ENCODE peak calls at places on chromosome 22, in six cellular contexts. I is GM12878, R is K562, Q is A549, E is endothelial cell of umbilical vein, D is HepG2. T is an unnamed sample.

GRCh38 chr22:24133187-24133965 is 47.9 kb upstream of the SUSD2 start:
- DNase-seq in I (no peak), R (no peak), Q (no peak), E (no peak), D (no peak), T (peak; percentile 49)

GRCh38 chr22:39283312-39284141 is 35.9 kb downstream of the RPL3 start:
- DNase-seq in I (no peak), R (peak; percentile 93), Q (no peak), E (peak; percentile 91), D (peak; percentile 86), T (no peak)

GRCh38 chr22:35128637-35129036 is 62.7 kb downstream of the ISX start:
- DNase-seq in I (peak; percentile 95), R (no peak), Q (no peak), E (no peak), D (no peak), T (no peak)

GRCh38 chr22:33710326-33710725 is 209.9 kb downstream of the LARGE1 start:
- DNase-seq in I (no peak), R (no peak), Q (no peak), E (no peak), D (no peak), T (no peak)

GRCh38 chr22:27669798-27670599 is 131.6 kb downstream of the MN1 start:
- DNase-seq in I (no peak), R (peak; percentile 28), Q (no peak), E (peak; percentile 13), D (peak; percentile 92), T (peak; percentile 56)

GRCh38 chr22:46175631-46176030 is 25.3 kb downstream of the PPARA start:
- DNase-seq in I (no peak), R (no peak), Q (no peak), E (no peak), D (no peak), T (no peak)

GRCh38 chr22:49657275-49657973 is 170.2 kb downstream of the BRD1 start:
- DNase-seq in I (peak; percentile 67), R (peak; percentile 68), Q (no peak), E (peak; percentile 96), D (no peak), T (peak; percentile 30)

GRCh38 chr22:39253427-39254070 is 8.8 kb upstream of the PDGFB start:
- DNase-seq in I (no peak), R (peak; percentile 64), Q (peak; percentile 86), E (peak; percentile 92), D (no peak), T (peak; percentile 36)

GRCh38 chr22:28129319-28129962 is 210.4 kb upstream of the PITPNB start:
- DNase-seq in I (no peak), R (no peak), Q (no peak), E (no peak), D (no peak), T (no peak)

GRCh38 chr22:50202130-50202671 is 1.4 kb downstream of the SELENOO start:
- DNase-seq in I (no peak), R (no peak), Q (no peak), E (no peak), D (no peak), T (no peak)

GRCh38 chr22:40654522-40655167 is 18.1 kb upstream of the MRTFA start:
- DNase-seq in I (no peak), R (peak; percentile 26), Q (peak; percentile 41), E (peak; percentile 60), D (no peak), T (no peak)

GRCh38 chr22:17981497-17981896 is 42.9 kb downstream of the MICAL3 start:
- DNase-seq in I (no peak), R (no peak), Q (no peak), E (no peak), D (no peak), T (no peak)

GRCh38 chr22:40504285-40505249 is 132.0 kb downstream of the MRTFA start:
- DNase-seq in I (no peak), R (no peak), Q (no peak), E (no peak), D (no peak), T (no peak)

GRCh38 chr22:17106785-17107546 is 14.2 kb downstream of the TMEM121B start:
- DNase-seq in I (no peak), R (no peak), Q (no peak), E (no peak), D (no peak), T (peak; percentile 98)

GRCh38 chr22:36237462-36238347 is 1.6 kb downstream of the APOL2 start:
- DNase-seq in I (no peak), R (no peak), Q (no peak), E (no peak), D (no peak), T (no peak)

GRCh38 chr22:25564979-25565677 is 653 bp downstream of the GRK3 start:
- DNase-seq in I (no peak), R (no peak), Q (peak; percentile 3), E (peak; percentile 6), D (no peak), T (peak; percentile 43)

GRCh38 chr22:19905619-19906276 is 35.8 kb upstream of the COMT start:
- DNase-seq in I (no peak), R (no peak), Q (no peak), E (no peak), D (no peak), T (no peak)

GRCh38 chr22:19910180-19910744 is 31.3 kb upstream of the COMT start:
- DNase-seq in I (no peak), R (no peak), Q (no peak), E (no peak), D (no peak), T (no peak)

GRCh38 chr22:19912236-19912999 is 29.2 kb upstream of the COMT start:
- DNase-seq in I (no peak), R (no peak), Q (no peak), E (no peak), D (no peak), T (peak; percentile 28)

GRCh38 chr22:19911540-19912235 is 29.9 kb upstream of the COMT start:
- DNase-seq in I (no peak), R (no peak), Q (no peak), E (no peak), D (no peak), T (no peak)

DNA sequence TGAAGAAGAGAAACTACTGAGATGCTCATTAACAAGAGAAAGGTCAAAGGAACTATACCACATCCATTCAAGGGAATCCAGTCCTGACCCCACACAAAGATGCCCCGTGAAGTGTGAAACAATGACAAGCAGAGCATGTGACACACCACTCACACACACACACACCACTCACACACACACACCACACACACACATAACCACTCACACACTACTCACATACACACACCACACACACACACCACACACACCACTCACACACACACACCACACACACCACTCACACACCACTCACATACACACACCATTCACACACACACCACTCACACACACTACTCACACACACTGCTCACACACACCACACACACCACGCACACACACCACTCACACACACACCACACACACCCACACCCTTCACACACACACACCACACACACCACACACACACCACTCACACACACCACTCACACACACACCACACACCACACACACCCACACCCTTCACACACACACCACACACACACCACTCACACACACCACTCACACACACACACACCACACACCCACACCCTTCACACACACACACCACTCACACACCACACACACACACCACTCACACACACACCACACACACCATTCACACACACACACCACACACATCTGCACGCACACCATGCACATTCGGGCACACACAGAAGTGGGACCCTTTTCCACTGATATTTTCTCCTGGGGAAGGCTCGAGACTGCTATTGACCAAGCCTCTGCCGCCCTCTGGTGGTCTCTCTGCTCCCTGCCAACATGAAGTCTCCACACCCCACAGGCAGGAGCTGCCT is 32.0 kb upstream of the COMT start:
- DNase-seq in I (peak; percentile 32), R (peak; percentile 99), Q (peak; percentile 60), E (peak; percentile 77), D (peak; percentile 64), T (peak; percentile 84)
- TF ChIP-seq MYC in I (no peak), R (peak; percentile 86), Q (no peak), E (no peak), D (no peak), T (peak; percentile 43)

GRCh38 chr22:29767289-29768051 is at the start of gene UQCR10:
- DNase-seq in I (no peak), R (peak; percentile 76), Q (peak; percentile 84), E (no peak), D (peak; percentile 85), T (peak; percentile 91)
- TF ChIP-seq POLR2A in I (peak; percentile 89), R (peak; percentile 87), Q (peak; percentile 89), E (peak; percentile 89), D (no peak), T (peak; percentile 70)

GRCh38 chr22:19988965-19989724 is 27.5 kb downstream of the ARVCF start:
- DNase-seq in I (no peak), R (peak; percentile 72), Q (no peak), E (no peak), D (no peak), T (no peak)
- TF ChIP-seq CTCF in I (no peak), R (no peak), Q (no peak), E (no peak), D (no peak), T (no peak)

DNA sequence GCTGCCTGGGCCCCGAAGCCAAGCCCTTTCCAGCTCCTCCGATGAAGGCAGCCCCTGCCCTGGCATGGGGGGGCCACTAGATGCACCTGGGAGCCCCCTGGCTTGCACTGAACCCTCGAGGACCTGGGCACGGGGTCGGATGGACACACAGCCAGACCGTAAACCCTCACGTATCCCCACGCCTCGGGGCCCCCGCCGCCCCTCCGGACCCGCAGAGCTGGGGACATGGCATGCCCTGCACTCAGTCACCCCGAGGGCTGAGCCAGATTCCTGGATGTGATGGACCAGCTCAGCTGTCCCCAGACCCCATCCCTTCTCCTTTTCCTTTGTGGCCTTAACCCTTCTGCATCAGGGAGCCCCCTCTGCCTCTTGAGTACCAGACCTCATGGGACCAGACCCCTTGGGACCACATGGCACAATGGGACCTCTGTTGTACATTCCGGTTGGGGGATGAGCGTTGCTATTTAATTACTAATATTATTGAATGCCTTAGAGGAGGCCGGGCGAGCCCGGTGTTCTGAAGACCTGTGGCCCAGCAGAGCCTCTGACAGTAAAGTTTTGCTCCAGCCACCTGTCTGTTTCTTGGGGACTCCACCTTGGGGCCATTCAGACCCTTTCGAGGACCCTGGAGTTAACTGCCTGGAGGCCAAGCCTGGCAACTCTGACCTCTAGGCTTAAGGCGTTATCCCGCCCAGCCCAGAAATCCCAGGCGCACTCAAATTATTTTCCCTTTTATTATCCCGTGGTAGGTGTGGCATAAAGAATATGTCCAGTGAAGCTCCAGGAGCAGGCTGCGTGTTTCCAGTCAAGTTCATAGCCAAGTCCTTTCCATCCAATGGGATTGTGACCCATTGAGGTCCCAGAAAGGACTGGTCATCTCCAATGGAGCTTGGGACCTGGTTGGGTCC is 3.0 kb downstream of the RASL10A start:
- DNase-seq in I (no peak), R (no peak), Q (no peak), E (no peak), D (no peak), T (no peak)
- TF ChIP-seq MYC in I (no peak), R (no peak), Q (no peak), E (no peak), D (no peak), T (no peak)

T was measured in NB4.